ENCODE peak calls at places on chromosomes 6 and 20, in four cellular contexts. S, E, L and G are unnamed samples.

GRCh38 chr6:155916870-155917624 is 461.4 kb upstream of the NOX3 start:
- DNase-seq in L (no peak), S (no peak), E (no peak), G (no peak)

GRCh38 chr20:31908016-31908415 is 37.6 kb downstream of the TTLL9 start:
- DNase-seq in E (no peak), L (no peak), S (no peak), G (no peak)

GRCh38 chr6:128494440-128494839 is 26.0 kb downstream of the PTPRK start:
- DNase-seq in L (no peak), E (no peak), S (no peak), G (no peak)

GRCh38 chr6:158474961-158475343 is 84.9 kb upstream of the TMEM181 start:
- DNase-seq in L (no peak), E (no peak), S (no peak), G (no peak)

GRCh38 chr20:6501061-6501460 is 266.4 kb upstream of the BMP2 start:
- DNase-seq in E (no peak), S (no peak), L (no peak), G (no peak)

GRCh38 chr6:137762168-137763090 is 104.6 kb upstream of the TNFAIP3 start:
- DNase-seq in E (no peak), S (no peak), L (no peak), G (peak; percentile 11)

GRCh38 chr20:45419188-45420091 is 3.5 kb downstream of the PIGT start:
- DNase-seq in E (no peak), L (peak; percentile 90), S (no peak), G (no peak)

GRCh38 chr6:153104220-153104619 is 26.9 kb downstream of the RGS17 start:
- DNase-seq in S (no peak), E (no peak), L (no peak), G (no peak)

GRCh38 chr6:17892097-17892686 is 95.2 kb downstream of the KIF13A start:
- DNase-seq in L (no peak), S (no peak), E (no peak), G (no peak)

GRCh38 chr6:10403385-10404106 is 11.3 kb downstream of the TFAP2A start:
- DNase-seq in S (no peak), E (no peak), L (no peak), G (no peak)

GRCh38 chr20:55160022-55160421 is 684.6 kb downstream of the DOK5 start:
- DNase-seq in E (no peak), S (no peak), L (no peak), G (no peak)

GRCh38 chr20:25254986-25255680 is 7.2 kb downstream of the PYGB start:
- DNase-seq in S (no peak), L (no peak), E (no peak), G (no peak)

GRCh38 chr20:44776977-44777376 is 31.3 kb downstream of the KCNK15 start:
- DNase-seq in E (no peak), S (no peak), L (no peak), G (no peak)

GRCh38 chr6:44667226-44667625 is 279.7 kb downstream of the CDC5L start:
- DNase-seq in S (no peak), L (no peak), E (no peak), G (no peak)

GRCh38 chr6:44665143-44665542 is 277.6 kb downstream of the CDC5L start:
- DNase-seq in S (no peak), E (no peak), L (no peak), G (no peak)

GRCh38 chr6:44665683-44666082 is 278.2 kb downstream of the CDC5L start:
- DNase-seq in L (no peak), S (no peak), E (no peak), G (no peak)

GRCh38 chr6:44667668-44668390 is 280.3 kb downstream of the CDC5L start:
- DNase-seq in L (peak; percentile 21), S (no peak), E (no peak), G (no peak)

DNA sequence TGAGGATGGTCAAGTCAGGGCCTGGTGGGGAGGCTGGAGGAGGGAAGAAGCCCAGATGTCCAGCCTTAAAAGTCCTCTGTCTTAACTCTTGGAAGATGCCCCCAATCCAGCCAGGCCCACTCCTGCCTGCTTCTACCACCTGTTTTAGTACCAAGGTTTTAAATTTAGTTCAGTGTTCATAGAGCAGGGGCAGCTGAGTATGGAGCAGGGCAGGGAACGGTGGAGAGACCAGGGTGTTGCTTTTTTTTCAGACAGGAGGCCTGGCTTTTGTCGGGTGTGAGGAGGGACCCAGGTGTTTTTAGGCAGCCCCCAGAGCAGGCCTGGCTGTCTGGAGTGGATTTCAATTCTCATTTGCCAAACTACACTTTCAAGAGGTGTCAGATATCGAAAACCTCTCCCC is 278.8 kb downstream of the CDC5L start:
- DNase-seq in E (no peak), L (no peak), S (no peak), G (no peak)
- H3K4me1 ChIP-seq in E (no peaks in the 10 kb centered on the region), L (peaks cover 6% of the 10 kb centered on the region), S (peaks cover 24% of the 10 kb centered on the region), G (no peaks in the 10 kb centered on the region)

GRCh38 chr6:3746119-3746691 is 5.3 kb downstream of the PXDC1 start:
- DNase-seq in E (no peak), S (no peak), L (no peak), G (no peak)
- H3K4me1 ChIP-seq in E (peaks cover 19% of the 10 kb centered on the region), S (peaks cover 90% of the 10 kb centered on the region), L (peaks cover 8% of the 10 kb centered on the region), G (peaks cover 11% of the 10 kb centered on the region)

GRCh38 chr20:57698191-57698866 is 11.5 kb downstream of the PMEPA1 start:
- DNase-seq in S (no peak), L (no peak), E (peak; percentile 31), G (no peak)

GRCh38 chr20:57695940-57696339 is 13.9 kb downstream of the PMEPA1 start:
- DNase-seq in S (no peak), L (no peak), E (no peak), G (no peak)

GRCh38 chr20:57695012-57695411 is 14.8 kb downstream of the PMEPA1 start:
- DNase-seq in E (no peak), L (no peak), S (no peak), G (no peak)

GRCh38 chr20:57697540-57697939 is 12.3 kb downstream of the PMEPA1 start:
- DNase-seq in L (no peak), S (no peak), E (no peak), G (no peak)

DNA sequence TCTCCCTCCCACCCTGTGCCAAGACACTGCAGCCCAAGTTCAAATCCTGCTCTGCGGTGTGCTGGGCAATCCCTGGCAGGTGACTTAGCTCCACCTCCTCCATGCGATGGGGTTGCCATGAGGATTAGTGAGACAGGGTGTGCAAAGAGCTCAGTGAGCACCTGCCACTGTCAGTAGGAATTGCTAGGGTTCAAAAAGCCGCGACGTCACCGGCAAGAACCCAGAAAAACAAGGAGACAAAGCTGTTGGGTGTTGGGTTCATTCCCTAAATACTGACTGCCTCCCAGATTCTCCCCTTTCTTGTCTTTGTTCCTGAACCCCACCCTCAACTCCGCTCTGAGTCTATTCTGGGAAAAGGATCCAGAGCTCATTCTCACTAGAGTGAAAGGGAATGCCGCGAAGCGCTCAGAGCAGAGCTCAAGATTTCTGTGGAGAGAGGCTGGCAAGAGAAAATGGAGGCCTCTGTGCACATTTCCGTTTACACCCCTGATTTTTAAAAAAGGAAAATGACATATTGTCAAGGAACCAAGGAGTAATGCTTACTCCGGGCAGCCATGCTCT is 13.3 kb downstream of the PMEPA1 start:
- DNase-seq in L (no peak), E (no peak), S (no peak), G (no peak)
- H3K4me1 ChIP-seq in L (peaks cover 67% of the 10 kb centered on the region), E (no peaks in the 10 kb centered on the region), S (peaks cover 67% of the 10 kb centered on the region), G (no peaks in the 10 kb centered on the region)

GRCh38 chr20:59008715-59009336 is 1.8 kb upstream of the CTSZ start:
- DNase-seq in S (no peak), E (no peak), L (peak; percentile 26), G (peak; percentile 9)

GRCh38 chr20:59006167-59006863 is 739 bp downstream of the CTSZ start:
- DNase-seq in L (peak; percentile 34), S (peak; percentile 14), E (no peak), G (no peak)

GRCh38 chr20:59006864-59007757 is at the start of gene CTSZ:
- DNase-seq in E (no peak), S (peak; percentile 30), L (peak; percentile 53), G (peak; percentile 61)

GRCh38 chr20:59005523-59006166 is 1.4 kb downstream of the CTSZ start:
- DNase-seq in S (peak; percentile 6), E (no peak), L (peak; percentile 20), G (no peak)

GRCh38 chr20:59007758-59008511 is 881 bp upstream of the CTSZ start:
- DNase-seq in S (peak; percentile 29), L (peak; percentile 88), E (no peak), G (no peak)
- H3K4me1 ChIP-seq in S (peaks cover 64% of the 10 kb centered on the region), L (peaks cover 70% of the 10 kb centered on the region), E (peaks cover 31% of the 10 kb centered on the region), G (peaks cover 33% of the 10 kb centered on the region)

DNA sequence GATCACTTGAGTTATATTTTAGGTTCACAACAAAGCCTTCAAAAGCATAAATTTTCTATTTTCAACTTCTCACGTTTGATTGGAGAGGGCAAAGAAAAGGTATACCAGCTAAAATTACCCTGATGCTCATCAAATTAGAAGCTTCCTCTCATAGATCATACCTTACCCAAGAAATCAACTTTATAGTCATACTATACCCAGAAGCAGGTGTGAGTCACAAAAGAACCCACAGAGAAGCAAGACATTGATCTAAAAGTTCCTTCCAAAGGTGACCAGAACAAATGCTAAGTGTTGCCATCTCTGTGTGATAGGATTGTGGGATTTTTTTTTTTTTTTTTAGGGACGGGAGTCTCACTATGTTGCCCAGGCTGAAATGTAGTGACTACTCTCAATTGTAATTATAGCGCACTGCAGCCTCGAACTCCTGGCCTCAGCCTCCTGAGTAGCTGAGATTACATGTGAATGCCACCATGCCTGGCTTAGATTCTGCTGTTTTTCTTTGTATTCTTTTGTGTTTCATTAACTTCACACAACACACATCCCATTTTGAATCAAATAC is 3.3 kb downstream of the EIF2S2 start:
- DNase-seq in L (no peak), E (no peak), S (no peak), G (no peak)
- H3K4me1 ChIP-seq in L (peaks cover 46% of the 10 kb centered on the region), E (peaks cover 23% of the 10 kb centered on the region), S (peaks cover 64% of the 10 kb centered on the region), G (peaks cover 62% of the 10 kb centered on the region)